ENCODE peak calls at places on chromosomes 12 and 14, in eight cellular contexts. W is right lobe of liver, V is uterus, I is stomach, Q is body of pancreas, R is Peyer's patch, O is heart left ventricle, E is sigmoid colon. F is an unnamed sample.

GRCh38 chr12:95385646-95386045 is 88.3 kb upstream of the METAP2 start:
- DNase-seq in W (no peak), V (peak), I (no peak), Q (no peak), R (no peak), O (no peak), E (no peak), F (no peak)

GRCh38 chr12:115762934-115763333 is 514.6 kb downstream of the MED13L start:
- DNase-seq in W (no peak), V (no peak), I (no peak), Q (no peak), R (no peak), O (no peak), E (no peak), F (no peak)

GRCh38 chr12:117513353-117513752 is 151.9 kb upstream of the NOS1 start:
- DNase-seq in W (peak), V (no peak), I (peak), Q (peak), R (no peak), O (no peak), E (no peak), F (no peak)

GRCh38 chr14:75334191-75335051 is 55.8 kb downstream of the FOS start:
- DNase-seq in W (peak), V (peak), I (peak), Q (peak), R (peak), O (peak), E (peak), F (no peak)

GRCh38 chr14:54347044-54347443 is 49.8 kb upstream of the CDKN3 start:
- DNase-seq in W (no peak), V (no peak), I (no peak), Q (no peak), R (no peak), O (no peak), E (no peak), F (no peak)

GRCh38 chr14:100408350-100409015 is 85.3 kb downstream of the SLC25A47 start:
- DNase-seq in W (peak), V (no peak), I (no peak), Q (peak), R (peak), O (no peak), E (no peak), F (no peak)

GRCh38 chr14:58096731-58097130 is 55.3 kb downstream of the ARMH4 start:
- DNase-seq in W (no peak), V (no peak), I (no peak), Q (no peak), R (no peak), O (no peak), E (no peak), F (no peak)

GRCh38 chr14:63773504-63773903 is 45.6 kb upstream of the SGPP1 start:
- DNase-seq in W (no peak), V (no peak), I (no peak), Q (no peak), R (no peak), O (no peak), E (no peak), F (no peak)

GRCh38 chr14:32507029-32507984 is 178.2 kb downstream of the AKAP6 start:
- DNase-seq in W (no peak), V (no peak), I (no peak), Q (no peak), R (no peak), O (no peak), E (no peak), F (no peak)

GRCh38 chr14:57122129-57122528 is 146.6 kb downstream of the EXOC5 start:
- DNase-seq in W (no peak), V (no peak), I (no peak), Q (no peak), R (no peak), O (no peak), E (no peak), F (no peak)

GRCh38 chr12:68976304-68976915 is 43.4 kb upstream of the CPM start:
- DNase-seq in W (peak), V (no peak), I (no peak), Q (no peak), R (no peak), O (no peak), E (no peak), F (no peak)

GRCh38 chr12:132523576-132524331 is 33.8 kb downstream of the FBRSL1 start:
- DNase-seq in W (peak), V (peak), I (peak), Q (peak), R (peak), O (peak), E (no peak), F (peak)

GRCh38 chr12:78359530-78359929 is 505.0 kb upstream of the SYT1 start:
- DNase-seq in W (no peak), V (peak), I (no peak), Q (peak), R (no peak), O (no peak), E (peak), F (peak)

GRCh38 chr14:62694075-62694474 is 351.2 kb downstream of the KCNH5 start:
- DNase-seq in W (no peak), V (no peak), I (no peak), Q (no peak), R (no peak), O (no peak), E (no peak), F (no peak)

GRCh38 chr12:56461235-56462159 is 6.9 kb upstream of the SPRYD4 start:
- DNase-seq in W (no peak), V (no peak), I (no peak), Q (no peak), R (no peak), O (no peak), E (peak), F (no peak)

GRCh38 chr12:27277846-27278260 is 33.8 kb downstream of the STK38L start:
- DNase-seq in W (peak), V (peak), I (no peak), Q (peak), R (peak), O (peak), E (no peak), F (peak)

GRCh38 chr14:94559638-94560290 is 1.5 kb upstream of the SERPINA4 start:
- DNase-seq in W (peak), V (no peak), I (no peak), Q (no peak), R (peak), O (no peak), E (no peak), F (no peak)

GRCh38 chr12:76158518-76159321 is 74.2 kb upstream of the NAP1L1 start:
- DNase-seq in W (peak), V (no peak), I (peak), Q (peak), R (peak), O (peak), E (peak), F (no peak)

GRCh38 chr14:100532916-100533630 is 54.1 kb downstream of the BEGAIN start:
- DNase-seq in W (peak), V (peak), I (peak), Q (peak), R (peak), O (peak), E (peak), F (peak)

GRCh38 chr12:116202433-116202832 is 75.1 kb downstream of the MED13L start:
- DNase-seq in W (no peak), V (no peak), I (no peak), Q (no peak), R (no peak), O (no peak), E (no peak), F (no peak)

GRCh38 chr12:104733717-104734175 is 224.3 kb downstream of the SLC41A2 start:
- DNase-seq in W (no peak), V (no peak), I (no peak), Q (no peak), R (no peak), O (no peak), E (no peak), F (no peak)

GRCh38 chr12:32448581-32448980 is 49.2 kb downstream of the FGD4 start:
- DNase-seq in W (no peak), V (no peak), I (no peak), Q (no peak), R (no peak), O (no peak), E (no peak), F (no peak)

GRCh38 chr14:97185186-97185585 is 388.0 kb downstream of the VRK1 start:
- DNase-seq in W (no peak), V (no peak), I (no peak), Q (no peak), R (no peak), O (no peak), E (no peak), F (no peak)

GRCh38 chr12:2513141-2514037 is 281.4 kb upstream of the FKBP4 start:
- DNase-seq in W (no peak), V (no peak), I (no peak), Q (no peak), R (no peak), O (no peak), E (no peak), F (no peak)

GRCh38 chr12:28830491-28830890 is 318.6 kb upstream of the FAR2 start:
- DNase-seq in W (no peak), V (no peak), I (no peak), Q (no peak), R (no peak), O (no peak), E (no peak), F (no peak)

GRCh38 chr12:118777550-118777949 is 203.8 kb upstream of the SRRM4 start:
- DNase-seq in W (no peak), V (no peak), I (no peak), Q (no peak), R (no peak), O (no peak), E (no peak), F (no peak)

GRCh38 chr12:12701457-12701856 is 5.5 kb upstream of the GPR19 start:
- DNase-seq in W (no peak), V (no peak), I (no peak), Q (no peak), R (no peak), O (no peak), E (no peak), F (no peak)

GRCh38 chr12:100145643-100146042 is 3.0 kb upstream of the BLTP3B start:
- DNase-seq in W (no peak), V (no peak), I (no peak), Q (no peak), R (no peak), O (no peak), E (peak), F (no peak)

GRCh38 chr12:100138048-100138907 is 4.4 kb downstream of the BLTP3B start:
- DNase-seq in W (no peak), V (no peak), I (no peak), Q (no peak), R (no peak), O (no peak), E (no peak), F (no peak)

GRCh38 chr12:100141666-100141997 is 1.0 kb downstream of the BLTP3B start:
- DNase-seq in W (no peak), V (peak), I (no peak), Q (peak), R (no peak), O (no peak), E (peak), F (peak)

GRCh38 chr12:100142851-100143559 is at the start of gene BLTP3B:
- DNase-seq in W (peak), V (peak), I (peak), Q (peak), R (peak), O (peak), E (peak), F (peak)

GRCh38 chr12:100141998-100142850 is 450 bp downstream of the BLTP3B start:
- DNase-seq in W (peak), V (peak), I (peak), Q (peak), R (peak), O (peak), E (peak), F (peak)
- TF ChIP-seq POLR2A in W (peak), V (peak), I (peak), Q (peak), R (peak), O (peak), E (peak), F (peak)

GRCh38 chr12:5329118-5329517 is 102.8 kb upstream of the NTF3 start:
- DNase-seq in W (no peak), V (no peak), I (no peak), Q (no peak), R (no peak), O (no peak), E (no peak), F (no peak)

GRCh38 chr12:5328669-5329068 is 103.2 kb upstream of the NTF3 start:
- DNase-seq in W (no peak), V (no peak), I (no peak), Q (no peak), R (no peak), O (no peak), E (no peak), F (no peak)

GRCh38 chr12:5335059-5335458 is 96.8 kb upstream of the NTF3 start:
- DNase-seq in W (no peak), V (no peak), I (no peak), Q (no peak), R (no peak), O (no peak), E (no peak), F (no peak)

GRCh38 chr12:5332521-5332920 is 99.4 kb upstream of the NTF3 start:
- DNase-seq in W (no peak), V (no peak), I (no peak), Q (no peak), R (no peak), O (no peak), E (no peak), F (no peak)

DNA sequence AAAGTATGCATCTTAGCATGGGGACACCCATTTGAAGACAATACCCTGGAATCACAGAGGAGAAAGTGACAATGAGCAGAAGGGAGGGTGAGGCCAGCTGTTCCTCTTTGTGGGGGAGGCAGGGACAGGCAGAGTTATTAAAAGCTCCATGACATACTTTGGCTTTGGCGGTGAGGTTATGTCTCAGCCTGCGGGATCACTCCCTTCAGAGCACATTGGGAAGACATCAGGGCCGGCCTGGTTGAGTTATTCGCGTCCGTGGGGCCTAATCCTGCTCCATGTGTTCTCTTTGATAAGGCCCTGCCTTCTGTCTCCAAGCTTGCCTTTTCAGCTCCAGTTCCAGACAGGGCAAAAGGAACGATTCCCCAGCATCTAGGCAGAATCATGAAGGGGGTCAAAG is 98.8 kb upstream of the NTF3 start:
- DNase-seq in W (no peak), V (no peak), I (no peak), Q (no peak), R (no peak), O (no peak), E (no peak), F (no peak)
- H3K27ac ChIP-seq in W (no peak), V (no peak), I (no peak), Q (no peak), R (no peak), O (no peak), E (no peak), F (no peak)

GRCh38 chr12:59134750-59135149 is 214.4 kb upstream of the LRIG3 start:
- DNase-seq in W (peak), V (no peak), I (no peak), Q (no peak), R (no peak), O (no peak), E (no peak), F (no peak)

DNA sequence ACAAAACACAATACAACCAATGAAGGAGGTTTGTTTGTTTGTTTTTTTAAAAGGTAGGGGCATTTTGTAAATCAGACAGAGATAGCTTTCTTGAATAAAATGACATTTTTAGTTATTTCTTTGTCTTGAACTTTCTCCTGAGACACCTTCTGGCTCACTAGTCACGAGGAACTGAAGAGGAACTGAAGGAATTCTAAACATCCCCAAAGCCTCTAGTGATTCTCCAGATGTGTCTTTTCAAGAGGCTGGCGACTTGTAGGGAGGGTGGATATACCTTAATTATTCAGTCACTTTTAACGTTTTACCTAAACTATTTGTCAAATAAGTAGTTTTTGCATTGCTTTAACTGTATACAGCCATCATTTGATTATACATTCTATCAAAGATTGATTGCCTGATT is 211.2 kb upstream of the LRIG3 start:
- DNase-seq in W (no peak), V (no peak), I (no peak), Q (no peak), R (no peak), O (no peak), E (no peak), F (no peak)
- TF ChIP-seq POLR2A in W (no peak), V (no peak), I (no peak), Q (no peak), R (no peak), O (no peak), E (no peak), F (no peak)

GRCh38 chr14:49364752-49365117 is 221.4 kb downstream of the RPS29 start:
- DNase-seq in W (no peak), V (no peak), I (no peak), Q (no peak), R (no peak), O (no peak), E (no peak), F (no peak)

GRCh38 chr14:49363926-49364751 is 222.0 kb downstream of the RPS29 start:
- DNase-seq in W (no peak), V (no peak), I (no peak), Q (no peak), R (no peak), O (no peak), E (no peak), F (no peak)

GRCh38 chr14:49362916-49363315 is 223.3 kb downstream of the RPS29 start:
- DNase-seq in W (no peak), V (no peak), I (no peak), Q (no peak), R (no peak), O (no peak), E (no peak), F (no peak)

GRCh38 chr14:49367696-49368095 is 218.5 kb downstream of the RPS29 start:
- DNase-seq in W (no peak), V (no peak), I (no peak), Q (no peak), R (no peak), O (no peak), E (no peak), F (no peak)

DNA sequence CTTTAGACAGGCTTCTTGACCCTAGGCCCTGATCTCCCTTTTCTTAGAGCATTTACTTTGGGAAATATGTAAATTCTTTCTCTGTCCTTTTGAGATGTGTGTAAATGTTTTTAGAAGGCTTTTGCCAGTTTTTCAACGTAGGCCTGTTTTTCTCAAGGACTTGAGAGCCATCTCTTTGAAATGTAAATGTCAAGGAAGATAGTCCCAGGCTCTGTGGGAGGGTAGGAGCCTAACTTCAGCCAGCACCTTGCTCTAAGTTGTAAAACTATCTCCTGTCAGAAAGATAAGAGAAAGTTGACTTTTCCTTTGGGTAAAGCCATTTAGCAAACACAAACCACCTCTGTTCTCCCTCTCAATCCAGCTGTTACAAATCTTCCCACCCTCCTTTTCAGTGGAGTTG is 219.8 kb downstream of the RPS29 start:
- DNase-seq in W (no peak), V (no peak), I (no peak), Q (no peak), R (no peak), O (no peak), E (no peak), F (no peak)
- H3K27ac ChIP-seq in W (no peak), V (no peak), I (no peak), Q (no peak), R (no peak), O (no peak), E (no peak), F (no peak)

GRCh38 chr14:37172024-37172869 is at the start of gene SLC25A21:
- DNase-seq in W (peak), V (peak), I (peak), Q (peak), R (peak), O (peak), E (peak), F (peak)
- TF ChIP-seq POLR2A in W (peak), V (no peak), I (peak), Q (peak), R (no peak), O (no peak), E (peak), F (peak)

DNA sequence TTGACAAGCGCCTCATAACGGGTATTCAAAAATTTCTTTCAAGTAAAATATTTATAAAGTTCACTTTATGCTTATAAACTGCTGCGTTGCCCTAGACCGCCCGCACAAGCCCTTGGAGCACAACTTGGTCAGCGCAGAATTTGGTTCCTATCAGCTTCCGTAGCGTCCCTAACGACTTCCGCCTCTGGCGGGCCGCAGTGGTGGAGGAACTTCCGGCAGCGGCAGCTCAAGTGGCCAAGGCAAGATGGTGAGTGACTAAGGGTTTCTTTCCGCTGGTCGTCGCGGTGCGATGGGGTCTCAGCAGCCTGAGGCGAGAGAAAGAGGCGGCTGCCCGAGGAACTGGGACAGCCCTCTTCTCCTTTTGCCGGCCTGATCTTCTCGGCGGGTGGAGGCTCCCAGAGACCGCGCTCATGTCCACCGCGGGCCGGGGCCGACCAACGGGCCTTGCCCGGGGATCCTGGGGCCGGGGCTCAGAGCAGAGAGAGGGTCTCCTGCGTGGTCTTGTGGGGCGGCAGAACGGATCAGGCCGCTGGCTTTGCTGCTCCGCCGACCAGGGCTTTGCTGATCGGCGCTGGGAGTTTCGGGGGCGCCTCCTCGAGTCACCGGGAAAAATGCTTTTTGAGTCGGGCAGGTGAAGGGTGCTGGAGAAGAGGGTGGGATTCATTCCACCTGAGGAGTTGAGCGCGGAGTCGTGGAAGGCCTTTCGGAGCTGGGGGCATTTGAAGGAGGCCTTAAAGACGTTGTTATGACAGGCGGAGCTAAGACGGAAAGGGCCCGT is at the start of gene PSMC1:
- DNase-seq in W (peak), V (peak), I (peak), Q (peak), R (peak), O (peak), E (peak), F (peak)
- H3K27ac ChIP-seq in W (peak), V (peak), I (peak), Q (peak), R (peak), O (peak), E (peak), F (peak)

GRCh38 chr12:52029686-52030085 is 21.6 kb upstream of the NR4A1 start:
- DNase-seq in W (no peak), V (no peak), I (peak), Q (peak), R (no peak), O (peak), E (no peak), F (no peak)

GRCh38 chr12:52023976-52024688 is 17.4 kb downstream of the TAMALIN start:
- DNase-seq in W (no peak), V (no peak), I (no peak), Q (no peak), R (no peak), O (no peak), E (no peak), F (no peak)

GRCh38 chr12:52026267-52026666 is 19.5 kb downstream of the TAMALIN start:
- DNase-seq in W (no peak), V (no peak), I (no peak), Q (no peak), R (no peak), O (no peak), E (no peak), F (no peak)

GRCh38 chr12:52025301-52026172 is 18.8 kb downstream of the TAMALIN start:
- DNase-seq in W (peak), V (peak), I (peak), Q (peak), R (peak), O (peak), E (peak), F (peak)

GRCh38 chr12:52027085-52027843 is 20.5 kb downstream of the TAMALIN start:
- DNase-seq in W (no peak), V (no peak), I (no peak), Q (no peak), R (no peak), O (peak), E (peak), F (no peak)
- TF ChIP-seq POLR2A in W (no peak), V (no peak), I (no peak), Q (no peak), R (no peak), O (no peak), E (no peak), F (no peak)

GRCh38 chr12:14387472-14387871 is 22.0 kb downstream of the ATF7IP start:
- DNase-seq in W (no peak), V (no peak), I (no peak), Q (no peak), R (no peak), O (no peak), E (no peak), F (no peak)
- H3K27ac ChIP-seq in W (no peak), V (no peak), I (peak), Q (no peak), R (peak), O (no peak), E (no peak), F (no peak)

F was measured in ovary.